ENCODE peak calls at places on chromosomes 6 and 20, in seven cellular contexts. B is heart right ventricle, Z is memory B cell, E is HuH-7.5, V is T-helper 2 cell, R is neural crest cell, U is T-helper 1 cell. J is an unnamed sample.
A peak's percentile ranks its signal among the peaks of the same experiment; 100 is the strongest.

GRCh38 chr6:152948150-152948768 is 34.6 kb downstream of the FBXO5 start:
- DNase-seq in R (peak; percentile 8), E (no peak), Z (no peak), V (no peak), B (peak; percentile 7), U (no peak), J (no peak)

GRCh38 chr6:116190550-116190949 is 63.3 kb downstream of the TSPYL4 start:
- DNase-seq in V (no peak), B (no peak), E (no peak), U (no peak), Z (no peak), R (no peak), J (no peak)

GRCh38 chr6:3438190-3439167 is 18.4 kb downstream of the SLC22A23 start:
- DNase-seq in U (no peak), Z (no peak), R (no peak), E (no peak), B (no peak), V (no peak), J (no peak)

GRCh38 chr20:31843288-31843687 is 2.1 kb downstream of the FOXS1 start:
- DNase-seq in R (no peak), V (no peak), E (no peak), U (no peak), B (no peak), Z (no peak), J (no peak)

GRCh38 chr6:52937908-52938307 is 28.4 kb upstream of the GSTA3 start:
- DNase-seq in B (no peak), R (no peak), Z (no peak), U (no peak), E (no peak), V (no peak), J (no peak)

GRCh38 chr20:43670423-43670822 is 3.5 kb downstream of the MYBL2 start:
- DNase-seq in V (no peak), Z (no peak), U (no peak), R (no peak), E (no peak), B (no peak), J (no peak)

GRCh38 chr6:133805876-133806275 is 83.0 kb upstream of the TCF21 start:
- DNase-seq in Z (no peak), V (no peak), E (no peak), U (no peak), R (no peak), B (no peak), J (no peak)

GRCh38 chr6:43893073-43893472 is 123.1 kb downstream of the VEGFA start:
- DNase-seq in U (no peak), E (no peak), B (no peak), V (no peak), R (no peak), Z (no peak), J (no peak)

GRCh38 chr6:30325150-30325872 is 1.4 kb upstream of the TRIM39 start:
- DNase-seq in R (peak; percentile 13), Z (no peak), B (no peak), E (peak; percentile 46), U (peak; percentile 70), V (peak; percentile 75), J (peak; percentile 62)

GRCh38 chr6:139600919-139601470 is 226.5 kb upstream of the CITED2 start:
- DNase-seq in E (no peak), U (no peak), B (no peak), R (no peak), V (no peak), Z (no peak), J (no peak)

GRCh38 chr6:5439749-5440148 is 178.4 kb downstream of the FARS2 start:
- DNase-seq in U (no peak), E (no peak), Z (no peak), R (no peak), V (no peak), B (no peak), J (no peak)

GRCh38 chr6:142045380-142046270 is 87.1 kb upstream of the GJE1 start:
- DNase-seq in E (no peak), B (no peak), R (no peak), Z (no peak), U (no peak), V (no peak), J (no peak)

GRCh38 chr20:41149679-41150131 is 12.4 kb downstream of the PLCG1 start:
- DNase-seq in B (no peak), R (no peak), V (no peak), Z (no peak), E (no peak), U (no peak), J (no peak)

GRCh38 chr6:125834347-125834746 is 43.6 kb downstream of the NCOA7 start:
- DNase-seq in E (no peak), U (no peak), B (no peak), Z (no peak), R (no peak), V (no peak), J (no peak)

GRCh38 chr6:81816387-81816786 is 63.9 kb upstream of the TENT5A start:
- DNase-seq in E (no peak), R (no peak), U (no peak), Z (no peak), B (no peak), V (no peak), J (no peak)

GRCh38 chr20:5675103-5676091 is 74.8 kb upstream of the SHLD1 start:
- DNase-seq in U (no peak), E (no peak), R (no peak), B (no peak), V (no peak), Z (no peak), J (no peak)

GRCh38 chr20:10461495-10461894 is 26.4 kb downstream of the SLX4IP start:
- DNase-seq in Z (no peak), B (no peak), V (no peak), E (no peak), U (no peak), R (no peak), J (no peak)

GRCh38 chr6:1513206-1513605 is 96.5 kb upstream of the FOXC1 start:
- DNase-seq in B (no peak), R (no peak), V (no peak), U (no peak), E (no peak), Z (no peak), J (no peak)

GRCh38 chr6:132684267-132684666 is 25.3 kb upstream of the TAAR1 start:
- DNase-seq in U (no peak), E (no peak), R (no peak), V (no peak), Z (no peak), B (no peak), J (no peak)

GRCh38 chr6:162090734-162091133 is 636.8 kb downstream of the PRKN start:
- DNase-seq in V (no peak), Z (no peak), E (no peak), R (no peak), B (no peak), U (no peak), J (no peak)

GRCh38 chr6:22042713-22043112 is 254.1 kb downstream of the PRL start:
- DNase-seq in V (no peak), U (no peak), E (no peak), B (peak; percentile 26), R (no peak), Z (no peak), J (no peak)

GRCh38 chr20:35695245-35695749 is 3.9 kb downstream of the NFS1 start:
- DNase-seq in B (no peak), V (no peak), U (no peak), Z (no peak), E (no peak), R (no peak), J (no peak)

GRCh38 chr6:170172825-170173231 is 118.0 kb downstream of the DLL1 start:
- DNase-seq in E (no peak), Z (no peak), U (no peak), V (no peak), B (no peak), R (no peak), J (no peak)

GRCh38 chr6:110039364-110039995 is 61.4 kb downstream of the GPR6 start:
- DNase-seq in R (peak; percentile 79), Z (peak; percentile 80), E (peak; percentile 42), U (peak; percentile 55), V (peak; percentile 64), B (peak; percentile 82), J (peak; percentile 90)

GRCh38 chr20:63454729-63455567 is 17.5 kb downstream of the KCNQ2 start:
- DNase-seq in E (no peak), Z (no peak), V (no peak), B (no peak), U (no peak), R (peak; percentile 30), J (no peak)

GRCh38 chr6:16649241-16649640 is 112.0 kb downstream of the ATXN1 start:
- DNase-seq in E (no peak), U (no peak), R (no peak), B (no peak), Z (no peak), V (no peak), J (no peak)

GRCh38 chr20:16260911-16261310 is 312.3 kb downstream of the KIF16B start:
- DNase-seq in B (no peak), E (no peak), V (no peak), Z (no peak), U (no peak), R (no peak), J (no peak)

J was measured in sciatic nerve.